ENCODE peak calls at places on chromosome 21, in eight cellular contexts. J, M, A, F, P, H, R and L are unnamed samples.

GRCh38 chr21:46114963-46115362 is 17.1 kb downstream of the COL6A2 start:
- DNase-seq in A (no peak), P (no peak), H (no peak), F (no peak), M (no peak), J (no peak), R (peak), L (no peak)

GRCh38 chr21:45920824-45921600 is 60.6 kb upstream of the COL6A1 start:
- DNase-seq in H (no peak), M (no peak), R (no peak), P (peak), F (no peak), A (no peak), J (no peak), L (no peak)

GRCh38 chr21:44815852-44816628 is 1.8 kb downstream of the SUMO3 start:
- DNase-seq in H (no peak), F (no peak), R (no peak), J (no peak), M (no peak), P (no peak), A (no peak), L (no peak)

GRCh38 chr21:14862794-14863720 is 201.7 kb downstream of the NRIP1 start:
- DNase-seq in M (no peak), J (no peak), F (no peak), P (no peak), R (no peak), A (no peak), H (peak), L (no peak)

GRCh38 chr21:29610960-29611359 is 312.2 kb downstream of the BACH1 start:
- DNase-seq in P (peak), R (no peak), J (no peak), M (no peak), H (no peak), A (no peak), F (no peak), L (no peak)

GRCh38 chr21:36707763-36708511 is 9.0 kb downstream of the SIM2 start:
- DNase-seq in R (no peak), P (no peak), F (no peak), H (peak), J (no peak), A (no peak), M (peak), L (no peak)

GRCh38 chr21:26776320-26777021 is 68.7 kb downstream of the ADAMTS1 start:
- DNase-seq in P (peak), H (no peak), R (no peak), F (no peak), A (no peak), J (no peak), M (no peak), L (no peak)

GRCh38 chr21:43703068-43703880 is 15.7 kb upstream of the PDXK start:
- DNase-seq in A (no peak), J (no peak), P (peak), R (no peak), H (peak), M (no peak), F (peak), L (no peak)

GRCh38 chr21:38388684-38389676 is 109.3 kb downstream of the ERG start:
- DNase-seq in A (no peak), J (no peak), M (no peak), P (no peak), R (no peak), F (no peak), H (no peak), L (no peak)

GRCh38 chr21:38817371-38818335 is 11.9 kb downstream of the ETS2 start:
- DNase-seq in A (no peak), F (no peak), H (no peak), J (no peak), R (no peak), M (no peak), P (no peak), L (no peak)

GRCh38 chr21:43279578-43279894 is 110.7 kb downstream of the CRYAA start:
- DNase-seq in H (no peak), R (no peak), A (no peak), P (no peak), M (no peak), F (no peak), J (no peak), L (no peak)

GRCh38 chr21:45560106-45561021 is 18.1 kb upstream of the SLC19A1 start:
- DNase-seq in M (no peak), R (peak), J (no peak), F (no peak), H (no peak), P (no peak), A (no peak), L (no peak)

GRCh38 chr21:41759214-41759840 is 7.5 kb downstream of the RIPK4 start:
- DNase-seq in A (no peak), M (no peak), P (no peak), F (no peak), J (no peak), H (peak), R (no peak), L (no peak)

GRCh38 chr21:32468567-32469175 is 56.2 kb downstream of the EVA1C start:
- DNase-seq in J (no peak), R (no peak), M (no peak), H (no peak), P (no peak), F (no peak), A (no peak), L (no peak)

GRCh38 chr21:29299906-29300546 is 1.3 kb downstream of the BACH1 start:
- DNase-seq in R (no peak), M (peak), F (no peak), H (peak), A (no peak), J (peak), P (peak), L (peak)

GRCh38 chr21:45021428-45022347 is 52.7 kb upstream of the ADARB1 start:
- DNase-seq in A (no peak), J (no peak), M (no peak), P (no peak), F (no peak), R (no peak), H (no peak), L (no peak)

GRCh38 chr21:45326169-45326833 is 38.6 kb upstream of the POFUT2 start:
- DNase-seq in F (no peak), J (no peak), A (no peak), R (no peak), H (no peak), M (no peak), P (no peak), L (no peak)

GRCh38 chr21:37670883-37671282 is 245.4 kb downstream of the KCNJ6 start:
- DNase-seq in R (no peak), J (peak), A (no peak), H (no peak), P (no peak), M (no peak), F (no peak), L (no peak)

GRCh38 chr21:42732033-42732410 is 78.6 kb downstream of the PDE9A start:
- DNase-seq in H (no peak), A (no peak), J (no peak), M (no peak), P (no peak), F (no peak), R (no peak), L (no peak)

GRCh38 chr21:46603228-46603627 is 1.7 kb downstream of the S100B start:
- DNase-seq in R (no peak), M (no peak), H (peak), J (no peak), F (no peak), P (no peak), A (no peak), L (no peak)

GRCh38 chr21:32456497-32456918 is 44.0 kb downstream of the EVA1C start:
- DNase-seq in J (no peak), A (no peak), H (no peak), F (no peak), P (no peak), M (no peak), R (no peak), L (no peak)

GRCh38 chr21:37232274-37233018 is 34.7 kb downstream of the VPS26C start:
- DNase-seq in J (no peak), P (no peak), H (no peak), F (no peak), A (no peak), R (no peak), M (no peak), L (no peak)

GRCh38 chr21:28734522-28735175 is 258.0 kb downstream of the LTN1 start:
- DNase-seq in F (no peak), A (no peak), M (no peak), J (no peak), P (no peak), R (no peak), H (no peak), L (no peak)

GRCh38 chr21:44687671-44688070 is 5.7 kb upstream of the KRTAP12-1 start:
- DNase-seq in H (no peak), J (no peak), P (no peak), R (no peak), A (no peak), M (no peak), F (no peak), L (no peak)

GRCh38 chr21:36150192-36150711 is 6.4 kb upstream of the DOP1B start:
- DNase-seq in P (no peak), H (no peak), R (no peak), M (no peak), A (no peak), F (no peak), J (peak), L (no peak)

GRCh38 chr21:41712201-41712600 is 54.7 kb downstream of the RIPK4 start:
- DNase-seq in P (no peak), H (peak), A (no peak), M (no peak), J (no peak), R (no peak), F (no peak), L (no peak)

GRCh38 chr21:45255381-45256020 is 32.2 kb downstream of the POFUT2 start:
- DNase-seq in J (no peak), R (no peak), F (no peak), H (no peak), P (no peak), A (no peak), M (peak), L (peak)

GRCh38 chr21:32869459-32869858 is 97.9 kb upstream of the PAXBP1 start:
- DNase-seq in H (no peak), P (no peak), M (no peak), F (no peak), A (no peak), J (no peak), R (no peak), L (no peak)

GRCh38 chr21:38831526-38832467 is 26.1 kb downstream of the ETS2 start:
- DNase-seq in P (peak), H (no peak), M (peak), J (peak), R (no peak), A (peak), F (no peak), L (no peak)

GRCh38 chr21:36749935-36750578 is 51.1 kb downstream of the SIM2 start:
- DNase-seq in A (no peak), P (no peak), F (no peak), M (no peak), H (peak), J (peak), R (no peak), L (no peak)

GRCh38 chr21:34367320-34367935 is 3.6 kb downstream of the KCNE2 start:
- DNase-seq in A (peak), F (no peak), M (no peak), R (peak), P (peak), J (peak), H (peak), L (no peak)

GRCh38 chr21:23963454-23963853 is 1643.8 kb downstream of the MRPL39 start:
- DNase-seq in J (no peak), A (no peak), R (no peak), P (no peak), M (no peak), H (no peak), F (no peak), L (no peak)

GRCh38 chr21:42523941-42524340 is 10.3 kb downstream of the SLC37A1 start:
- DNase-seq in H (no peak), R (no peak), J (no peak), A (no peak), M (no peak), F (no peak), P (no peak), L (no peak)

GRCh38 chr21:36860736-36861594 is 105.5 kb downstream of the HLCS start:
- DNase-seq in M (no peak), F (no peak), J (peak), P (no peak), H (no peak), A (no peak), R (no peak), L (no peak)

GRCh38 chr21:45867671-45868081 is 113.9 kb upstream of the COL6A1 start:
- DNase-seq in H (no peak), R (no peak), M (no peak), P (no peak), F (no peak), A (no peak), J (no peak), L (no peak)

GRCh38 chr21:28636988-28637691 is 355.5 kb downstream of the LTN1 start:
- DNase-seq in F (no peak), H (no peak), J (peak), P (peak), R (no peak), M (no peak), A (no peak), L (no peak)

GRCh38 chr21:33871171-33871570 is 44.4 kb downstream of the ATP5PO start:
- DNase-seq in A (no peak), H (no peak), J (no peak), F (no peak), R (no peak), P (no peak), M (no peak), L (no peak)